ENCODE peak calls at places on chromosomes 7 and 10, in nine cellular contexts. R is heart right ventricle; J is activated naive CD8-positive, alpha-beta T cell treated with anti-CD3 and anti-CD28 coated beads, Interleukin-2, amount 50 U/mL, for 24 hours; M is left ventricle myocardium superior; P is omental fat pad; L is stimulated activated effector memory CD8-positive, alpha-beta T cell treated with anti-CD3 and anti-CD28 coated beads, Interleukin-12 subunit alpha, Interleukin-12 subunit beta, amount 100 ng/mL, for 72 hours; C is heart left ventricle; K is A549; T is sciatic nerve. B is an unnamed sample.

GRCh38 chr7:133955208-133955607 is 171.9 kb upstream of the LRGUK start:
- ATAC-seq in R (no peak), J (no peak), M (no peak), P (no peak), L (no peak), C (no peak), K (no peak), T (no peak), B (no peak)

GRCh38 chr7:4689151-4689550 is 7.1 kb downstream of the FOXK1 start:
- ATAC-seq in R (no peak), J (no peak), M (no peak), P (no peak), L (no peak), C (no peak), K (no peak), T (no peak), B (no peak)

GRCh38 chr7:157513162-157513621 is 176.4 kb downstream of the DNAJB6 start:
- ATAC-seq in R (no peak), J (no peak), M (no peak), P (no peak), L (no peak), C (no peak), K (no peak), T (no peak), B (no peak)

GRCh38 chr7:105940111-105940510 is 23.0 kb upstream of the CDHR3 start:
- ATAC-seq in R (no peak), J (no peak), M (no peak), P (no peak), L (no peak), C (no peak), K (no peak), T (no peak), B (no peak)

GRCh38 chr10:62020362-62020730 is 118.8 kb downstream of the ARID5B start:
- ATAC-seq in R (no peak), J (peak), M (no peak), P (no peak), L (no peak), C (no peak), K (no peak), T (no peak), B (no peak)

GRCh38 chr10:59138052-59138451 is 38.4 kb upstream of the PHYHIPL start:
- ATAC-seq in R (no peak), J (no peak), M (no peak), P (no peak), L (no peak), C (no peak), K (no peak), T (no peak), B (no peak)

GRCh38 chr7:99624487-99624886 is 7.7 kb downstream of the ZSCAN25 start:
- ATAC-seq in R (no peak), J (peak), M (no peak), P (no peak), L (peak), C (no peak), K (no peak), T (peak), B (no peak)

GRCh38 chr7:97145068-97145467 is 27.6 kb downstream of the SDHAF3 start:
- ATAC-seq in R (no peak), J (no peak), M (no peak), P (no peak), L (no peak), C (no peak), K (no peak), T (no peak), B (no peak)

GRCh38 chr7:158033196-158033595 is 554.4 kb downstream of the PTPRN2 start:
- ATAC-seq in R (no peak), J (no peak), M (no peak), P (no peak), L (no peak), C (no peak), K (no peak), T (no peak), B (no peak)

GRCh38 chr10:101089520-101090299 is 27.9 kb downstream of the KAZALD1 start:
- ATAC-seq in R (no peak), J (no peak), M (no peak), P (no peak), L (no peak), C (no peak), K (no peak), T (no peak), B (no peak)

GRCh38 chr10:1172256-1172975 is 116.2 kb downstream of the WDR37 start:
- ATAC-seq in R (no peak), J (no peak), M (no peak), P (no peak), L (no peak), C (no peak), K (peak), T (no peak), B (no peak)

GRCh38 chr10:97435211-97435610 is 9.2 kb downstream of the PGAM1 start:
- ATAC-seq in R (no peak), J (no peak), M (no peak), P (no peak), L (no peak), C (no peak), K (no peak), T (no peak), B (no peak)

GRCh38 chr7:16357921-16358320 is 63.4 kb downstream of the CRPPA start:
- ATAC-seq in R (peak), J (no peak), M (peak), P (no peak), L (peak), C (peak), K (no peak), T (no peak), B (no peak)

GRCh38 chr10:124180947-124181549 is 87.7 kb upstream of the CHST15 start:
- ATAC-seq in R (no peak), J (peak), M (no peak), P (no peak), L (peak), C (no peak), K (no peak), T (no peak), B (no peak)

GRCh38 chr7:150784954-150785353 is 15.2 kb downstream of the TMEM176B start:
- ATAC-seq in R (peak), J (no peak), M (peak), P (peak), L (no peak), C (no peak), K (peak), T (peak), B (no peak)

GRCh38 chr10:33336606-33337334 is 2.3 kb upstream of the NRP1 start:
- ATAC-seq in R (peak), J (no peak), M (peak), P (peak), L (no peak), C (no peak), K (peak), T (peak), B (no peak)

GRCh38 chr10:49165940-49166803 is 22.0 kb downstream of the TMEM273 start:
- ATAC-seq in R (no peak), J (no peak), M (no peak), P (no peak), L (peak), C (no peak), K (no peak), T (no peak), B (no peak)

GRCh38 chr7:25624837-25625236 is 396.6 kb upstream of the NPVF start:
- ATAC-seq in R (peak), J (no peak), M (peak), P (peak), L (no peak), C (peak), K (no peak), T (peak), B (peak)

GRCh38 chr7:128031901-128032604 is 816 bp upstream of the LRRC4 start:
- ATAC-seq in R (peak), J (peak), M (peak), P (peak), L (peak), C (peak), K (no peak), T (peak), B (peak)

GRCh38 chr7:19984231-19984632 is 210.8 kb upstream of the TMEM196 start:
- ATAC-seq in R (no peak), J (no peak), M (no peak), P (no peak), L (no peak), C (no peak), K (no peak), T (peak), B (no peak)

GRCh38 chr10:124959564-124959963 is 17.6 kb downstream of the ZRANB1 start:
- ATAC-seq in R (no peak), J (no peak), M (no peak), P (no peak), L (no peak), C (no peak), K (no peak), T (no peak), B (no peak)

GRCh38 chr7:146235210-146235609 is 118.6 kb downstream of the CNTNAP2 start:
- ATAC-seq in R (no peak), J (no peak), M (no peak), P (no peak), L (no peak), C (no peak), K (no peak), T (no peak), B (no peak)

GRCh38 chr10:133163889-133164815 is 4.1 kb downstream of the KNDC1 start:
- ATAC-seq in R (no peak), J (no peak), M (no peak), P (no peak), L (no peak), C (no peak), K (no peak), T (no peak), B (no peak)

GRCh38 chr7:69761290-69761922 is 163.1 kb downstream of the AUTS2 start:
- ATAC-seq in R (no peak), J (no peak), M (no peak), P (no peak), L (no peak), C (no peak), K (no peak), T (no peak), B (no peak)

GRCh38 chr7:28626629-28627262 is 214.4 kb downstream of the CREB5 start:
- ATAC-seq in R (peak), J (no peak), M (peak), P (no peak), L (no peak), C (no peak), K (peak), T (peak), B (no peak)

GRCh38 chr7:45927724-45928123 is 6.7 kb upstream of the IGFBP3 start:
- ATAC-seq in R (no peak), J (no peak), M (no peak), P (no peak), L (no peak), C (no peak), K (no peak), T (no peak), B (no peak)

GRCh38 chr10:33015798-33016547 is 57.9 kb upstream of the ITGB1 start:
- ATAC-seq in R (peak), J (no peak), M (peak), P (no peak), L (peak), C (peak), K (peak), T (peak), B (no peak)

GRCh38 chr7:601573-602340 is 82.1 kb upstream of the PDGFA start:
- ATAC-seq in R (peak), J (peak), M (peak), P (peak), L (peak), C (no peak), K (no peak), T (peak), B (peak)

GRCh38 chr10:77493851-77494788 is 143.5 kb downstream of the KCNMA1 start:
- ATAC-seq in R (peak), J (no peak), M (peak), P (no peak), L (peak), C (no peak), K (peak), T (no peak), B (no peak)

GRCh38 chr10:131230166-131230565 is 81.4 kb downstream of the TCERG1L start:
- ATAC-seq in R (no peak), J (no peak), M (no peak), P (no peak), L (no peak), C (no peak), K (no peak), T (no peak), B (no peak)

GRCh38 chr7:17660116-17660515 is 280.2 kb downstream of the SNX13 start:
- ATAC-seq in R (no peak), J (no peak), M (no peak), P (no peak), L (no peak), C (no peak), K (no peak), T (no peak), B (no peak)